ENCODE peak calls at places on chromosomes 3 and 15, in nine cellular contexts. A is B cell; J is CD4-positive, alpha-beta T cell; Z is fibroblast of mammary gland; O is suprapubic skin; F is GM13976; C is HL-60; T is foreskin fibroblast; M is Panc1. L is an unnamed sample.

GRCh38 chr3:10438902-10439610 is 66.3 kb downstream of the ATP2B2 start:
- DNase-seq in T (no peak), M (no peak), Z (no peak), F (no peak), O (no peak), J (no peak), C (no peak), A (no peak), L (no peak)

GRCh38 chr15:36883705-36884355 is 216.5 kb downstream of the MEIS2 start:
- DNase-seq in Z (peak), O (peak), J (peak), M (peak), A (peak), C (peak), F (peak), T (peak), L (peak)

GRCh38 chr3:43838877-43839276 is 148.1 kb downstream of the ABHD5 start:
- DNase-seq in M (no peak), J (no peak), O (no peak), Z (no peak), C (no peak), F (no peak), A (no peak), T (no peak), L (no peak)

GRCh38 chr3:43086460-43087165 is 19.3 kb downstream of the POMGNT2 start:
- DNase-seq in J (no peak), T (no peak), C (no peak), O (no peak), F (no peak), A (no peak), M (no peak), Z (no peak), L (no peak)

GRCh38 chr15:39752991-39753390 is 29.6 kb downstream of the FSIP1 start:
- DNase-seq in C (no peak), Z (no peak), M (no peak), J (no peak), O (no peak), A (no peak), T (no peak), F (no peak), L (no peak)

GRCh38 chr3:62201438-62202035 is 171.8 kb downstream of the FEZF2 start:
- DNase-seq in J (no peak), M (peak), Z (peak), O (no peak), T (peak), F (peak), C (no peak), A (no peak), L (peak)

GRCh38 chr3:108588616-108589015 is 622 bp downstream of the CIP2A start:
- DNase-seq in O (no peak), T (no peak), F (peak), A (no peak), M (peak), J (no peak), C (peak), Z (peak), L (peak)

GRCh38 chr3:124565013-124565412 is 165.2 kb upstream of the UMPS start:
- DNase-seq in Z (peak), O (no peak), T (peak), F (peak), A (peak), C (peak), J (peak), M (peak), L (peak)

GRCh38 chr15:98914626-98915025 is 93.0 kb downstream of the PGPEP1L start:
- DNase-seq in Z (peak), O (no peak), T (peak), J (no peak), C (no peak), A (no peak), M (no peak), F (no peak), L (no peak)

GRCh38 chr3:46138571-46138970 is 69.5 kb downstream of the CCR1 start:
- DNase-seq in Z (no peak), T (no peak), M (no peak), C (no peak), J (no peak), A (no peak), O (no peak), F (no peak), L (no peak)

GRCh38 chr15:40399370-40399769 is 6.2 kb upstream of the IVD start:
- DNase-seq in T (no peak), Z (no peak), F (no peak), J (no peak), C (no peak), O (no peak), A (no peak), M (no peak), L (no peak)

GRCh38 chr15:32936283-32936918 is 218.6 kb downstream of the GREM1 start:
- DNase-seq in M (no peak), C (no peak), Z (peak), T (peak), F (no peak), J (no peak), O (no peak), A (no peak), L (peak)

GRCh38 chr15:62578548-62578947 is 413.5 kb upstream of the C2CD4B start:
- DNase-seq in F (no peak), Z (no peak), J (no peak), T (no peak), C (no peak), M (no peak), A (no peak), O (no peak), L (no peak)

GRCh38 chr3:127791221-127791913 is 30.9 kb downstream of the MGLL start:
- DNase-seq in J (no peak), M (no peak), C (no peak), O (peak), A (peak), T (peak), Z (peak), F (peak), L (peak)

GRCh38 chr3:69020857-69021256 is 7.4 kb upstream of the EOGT start:
- DNase-seq in A (no peak), C (no peak), O (no peak), Z (no peak), T (no peak), J (no peak), M (no peak), F (no peak), L (no peak)

GRCh38 chr3:69016901-69017300 is 3.4 kb upstream of the EOGT start:
- DNase-seq in T (no peak), A (no peak), M (no peak), Z (no peak), J (no peak), F (no peak), O (no peak), C (no peak), L (no peak)

GRCh38 chr3:69016102-69016501 is 2.6 kb upstream of the EOGT start:
- DNase-seq in Z (no peak), M (no peak), A (no peak), F (no peak), T (no peak), O (no peak), C (no peak), J (no peak), L (no peak)

DNA sequence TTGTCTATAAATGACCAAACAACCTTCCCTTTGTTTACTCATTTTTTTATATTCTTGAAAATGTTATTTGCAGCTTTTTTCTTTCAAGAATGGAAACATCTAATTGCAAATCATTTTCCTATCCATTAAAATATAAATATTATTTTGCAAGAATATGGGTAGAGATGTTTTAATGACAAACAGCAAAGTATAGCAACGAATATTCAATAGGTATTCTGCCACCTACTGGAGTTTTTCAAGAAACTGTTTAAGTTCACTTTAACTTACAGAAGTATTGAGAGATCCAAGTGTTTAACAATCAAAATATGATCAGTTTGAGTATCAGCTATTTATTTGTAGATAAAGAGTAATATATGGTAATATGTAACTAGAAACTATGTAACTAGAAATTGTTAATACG is 6.9 kb upstream of the EOGT start:
- DNase-seq in M (no peak), C (no peak), F (no peak), A (no peak), J (no peak), T (no peak), O (no peak), Z (no peak), L (no peak)
- TF ChIP-seq CTCF in M (peak), C (no peak), F (no peak), A (no peak), J (peak), T (peak), O (peak), Z (peak), L (peak)

GRCh38 chr3:38646630-38647029 is 2.9 kb downstream of the SCN5A start:
- DNase-seq in M (no peak), O (peak), T (peak), C (no peak), F (peak), J (no peak), Z (peak), A (no peak), L (no peak)
- TF ChIP-seq CTCF in M (peak), O (no peak), T (no peak), C (peak), F (peak), J (no peak), Z (peak), A (no peak), L (peak)

GRCh38 chr3:31462050-31462569 is 70.6 kb upstream of the STT3B start:
- DNase-seq in O (no peak), F (peak), J (peak), A (peak), T (no peak), C (peak), Z (no peak), M (no peak), L (peak)
- TF ChIP-seq CTCF in O (no peak), F (no peak), J (peak), A (peak), T (no peak), C (peak), Z (no peak), M (no peak), L (no peak)

DNA sequence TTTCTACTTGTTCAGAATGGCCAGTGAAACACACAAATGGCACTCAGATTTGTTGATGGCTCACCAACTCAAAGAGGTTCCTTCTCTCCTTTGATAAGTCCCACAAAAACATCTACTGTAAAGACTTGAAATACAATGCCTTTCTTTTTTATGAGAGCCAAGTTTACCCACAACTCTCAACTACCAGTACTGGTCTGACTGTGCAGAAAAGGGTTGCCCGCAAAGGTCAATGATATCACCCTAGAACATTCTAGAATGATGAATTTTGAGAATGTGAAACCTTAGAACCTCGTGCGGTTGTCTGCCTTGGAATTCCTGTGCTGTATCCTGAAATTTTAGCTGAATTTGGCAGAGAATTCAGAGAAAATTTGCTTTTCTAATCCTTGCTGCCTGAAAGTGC is 19.1 kb upstream of the PPP4R2 start:
- DNase-seq in F (peak), Z (no peak), M (no peak), J (no peak), A (no peak), T (no peak), O (no peak), C (no peak), L (no peak)
- TF ChIP-seq CTCF in F (no peak), Z (no peak), M (no peak), J (no peak), A (no peak), T (no peak), O (no peak), C (no peak), L (no peak)

GRCh38 chr3:39707314-39707909 is 102.0 kb upstream of the MYRIP start:
- DNase-seq in A (no peak), J (no peak), T (peak), O (no peak), F (peak), Z (peak), M (no peak), C (no peak), L (peak)
- TF ChIP-seq CTCF in A (peak), J (peak), T (peak), O (peak), F (peak), Z (peak), M (peak), C (peak), L (peak)

DNA sequence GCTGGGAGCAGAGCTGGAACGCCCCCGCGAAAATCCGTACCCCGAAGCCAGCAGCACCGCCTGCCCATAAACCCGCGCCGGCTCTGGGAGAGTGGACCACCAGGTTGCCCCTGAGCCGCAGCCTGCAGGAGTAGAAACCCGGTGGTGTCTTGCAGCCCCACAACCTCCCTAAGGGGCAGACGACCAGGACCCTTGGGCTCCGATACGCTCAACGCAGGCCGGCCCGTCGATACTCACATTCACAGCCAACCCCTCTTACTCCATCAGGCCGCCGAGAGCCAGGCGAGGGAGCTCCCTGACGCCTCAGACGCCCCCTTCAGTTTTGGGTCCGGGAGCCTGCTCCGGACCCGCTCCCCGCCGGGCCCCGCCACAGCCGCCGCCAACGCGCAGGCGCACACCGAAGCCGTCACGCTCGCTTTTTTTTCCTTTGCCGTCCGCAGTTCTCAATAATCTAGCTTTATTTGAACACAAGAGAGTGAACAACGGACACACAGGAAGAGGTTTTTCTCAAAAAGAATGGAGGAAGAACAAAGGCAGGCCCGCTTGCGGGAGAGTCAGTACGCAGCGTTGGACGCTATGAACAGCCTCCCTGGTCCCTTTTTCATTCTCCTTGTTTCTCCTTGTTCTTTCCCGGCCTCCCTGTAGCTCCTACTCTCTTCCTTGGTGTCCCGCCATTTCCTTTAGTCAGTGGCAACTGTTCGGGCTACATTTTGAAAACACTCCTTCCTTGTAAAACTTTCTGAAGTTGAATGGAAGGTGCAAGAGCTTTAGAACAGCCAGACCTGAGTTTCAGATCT is at the start of gene ZNF106:
- DNase-seq in J (peak), A (peak), O (peak), Z (peak), C (peak), F (peak), M (peak), T (peak), L (peak)
- TF ChIP-seq CTCF in J (no peak), A (peak), O (no peak), Z (no peak), C (no peak), F (peak), M (no peak), T (no peak), L (no peak)

DNA sequence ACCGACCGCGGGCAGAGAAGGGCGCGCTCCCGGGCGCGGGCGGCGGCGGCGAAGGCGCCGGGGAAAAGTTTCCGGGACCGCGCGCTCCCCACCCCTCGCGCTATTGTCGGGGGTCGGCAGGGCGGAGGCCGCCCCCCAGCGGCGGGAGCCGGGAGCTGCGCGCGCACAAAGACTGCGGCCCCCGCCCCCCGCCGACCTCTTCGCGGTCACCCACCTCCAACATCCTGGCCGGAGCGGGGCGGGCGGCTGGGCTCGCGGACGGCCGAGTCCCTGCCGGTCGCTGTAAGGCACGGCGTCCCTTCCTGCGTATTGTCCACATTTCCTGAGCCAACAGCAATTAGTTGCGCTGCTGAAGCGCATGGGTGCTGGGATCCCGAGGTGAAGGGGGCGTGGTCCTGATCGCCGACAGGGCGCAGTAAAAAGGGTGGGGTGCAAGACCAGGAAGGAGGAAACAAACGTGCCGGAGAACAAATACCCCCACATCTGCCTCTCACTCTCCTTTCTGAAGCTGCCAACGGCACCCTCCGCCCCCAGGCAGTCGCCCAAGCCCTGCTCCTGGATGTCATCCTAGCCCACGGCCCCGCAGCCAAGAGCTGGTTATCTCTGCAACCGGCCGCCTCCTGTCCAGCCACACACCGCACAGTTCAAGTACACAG is at the start of gene TMEM44:
- DNase-seq in T (peak), J (peak), O (no peak), F (peak), C (peak), M (peak), Z (peak), A (peak), L (peak)
- TF ChIP-seq CTCF in T (peak), J (peak), O (peak), F (peak), C (no peak), M (peak), Z (no peak), A (peak), L (peak)

DNA sequence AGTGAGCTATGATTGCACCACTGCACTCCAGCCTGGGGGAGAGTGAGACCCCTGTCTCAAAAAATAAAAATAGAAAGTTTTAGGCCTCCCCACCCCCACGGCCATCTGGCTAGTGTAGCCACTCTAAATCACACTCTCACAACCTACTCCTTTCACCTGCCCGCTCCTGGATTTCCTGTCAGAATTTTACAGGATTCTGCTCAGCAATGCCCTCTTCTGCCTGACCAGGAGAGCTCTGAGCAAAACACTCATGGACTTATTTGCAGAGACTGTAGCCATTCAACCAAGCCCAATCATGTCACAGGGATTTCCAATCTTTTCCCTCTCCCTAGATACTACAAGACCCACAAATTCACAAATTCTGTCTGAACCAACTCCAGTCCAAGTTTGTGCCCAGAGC is 242.6 kb upstream of the TPRG1 start:
- DNase-seq in C (no peak), Z (no peak), A (no peak), O (no peak), T (no peak), F (no peak), M (no peak), J (no peak), L (no peak)
- TF ChIP-seq CTCF in C (no peak), Z (peak), A (no peak), O (no peak), T (no peak), F (no peak), M (peak), J (no peak), L (no peak)

DNA sequence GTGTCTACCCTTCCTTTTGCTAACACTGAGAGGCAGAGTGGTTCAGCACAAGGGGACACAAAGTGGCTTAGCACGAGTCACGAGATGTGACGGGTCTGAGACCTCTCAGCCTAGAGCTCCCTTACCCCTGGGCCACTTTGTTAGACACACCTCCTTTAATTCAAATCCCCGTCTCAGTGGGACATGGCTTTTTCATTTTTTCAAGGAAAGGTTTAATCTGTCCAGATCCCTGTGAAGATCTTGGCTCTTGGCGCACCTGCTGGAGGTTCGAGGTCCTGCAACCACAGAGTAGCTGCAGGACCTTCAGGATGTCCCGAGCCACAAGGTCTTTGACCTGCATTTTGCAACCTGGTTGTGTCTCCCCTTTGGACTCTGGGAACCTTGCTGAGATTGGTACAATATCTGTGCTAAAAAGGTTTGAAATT is 52.0 kb downstream of the LPP start:
- DNase-seq in M (no peak), F (no peak), T (no peak), Z (no peak), J (no peak), C (no peak), O (no peak), A (no peak), L (no peak)
- TF ChIP-seq CTCF in M (peak), F (no peak), T (no peak), Z (no peak), J (no peak), C (no peak), O (no peak), A (no peak), L (no peak)

GRCh38 chr3:71681224-71681668 is 44.0 kb downstream of the EIF4E3 start:
- DNase-seq in C (peak), M (peak), F (no peak), T (peak), O (no peak), J (peak), A (no peak), Z (peak), L (peak)
- TF ChIP-seq CTCF in C (peak), M (peak), F (peak), T (peak), O (peak), J (peak), A (peak), Z (peak), L (peak)

L was measured in GM10248.